ENCODE peak calls at places on chromosome 13, in seven cellular contexts. O is CD8-positive, alpha-beta T cell; Z is fibroblast of pulmonary artery; J is stimulated activated CD4-positive, alpha-beta T cell treated with anti-CD3 and anti-CD28 coated beads, Interleukin-1b, Interleukin-23, amount 100 ng/mL, for 24 hours; A is coronary artery; R is stimulated activated CD8-positive, alpha-beta memory T cell treated with anti-CD3 and anti-CD28 coated beads, Interleukin-4, amount 100 ng/mL, for 24 hours; Y is HEK293T. H is an unnamed sample.

GRCh38 chr13:33281951-33282595 is 3.5 kb downstream of the STARD13 start:
- DNase-seq in O (no peak), Z (peak), J (no peak), A (no peak), R (no peak), Y (no peak), H (no peak)

GRCh38 chr13:36787181-36787580 is 31.8 kb upstream of the RFXAP start:
- DNase-seq in O (no peak), Z (no peak), J (no peak), A (no peak), R (no peak), Y (no peak), H (no peak)

GRCh38 chr13:99206873-99207272 is 6.2 kb downstream of the UBAC2 start:
- DNase-seq in O (no peak), Z (no peak), J (no peak), A (no peak), R (no peak), Y (no peak), H (no peak)

GRCh38 chr13:27969073-27969865 is at the start of gene CDX2:
- DNase-seq in O (no peak), Z (no peak), J (no peak), A (no peak), R (no peak), Y (peak), H (no peak)

GRCh38 chr13:113159701-113160100 is 1.3 kb downstream of the PROZ start:
- DNase-seq in O (no peak), Z (no peak), J (no peak), A (no peak), R (no peak), Y (no peak), H (no peak)

GRCh38 chr13:72960114-72960513 is 98.7 kb upstream of the KLF5 start:
- DNase-seq in O (no peak), Z (no peak), J (no peak), A (no peak), R (no peak), Y (no peak), H (no peak)

GRCh38 chr13:95335667-95336066 is 34.4 kb upstream of the ABCC4 start:
- DNase-seq in O (no peak), Z (no peak), J (no peak), A (no peak), R (no peak), Y (no peak), H (no peak)

GRCh38 chr13:112510002-112510780 is 77.8 kb downstream of the TUBGCP3 start:
- DNase-seq in O (no peak), Z (peak), J (no peak), A (no peak), R (no peak), Y (peak), H (no peak)

GRCh38 chr13:45441633-45442032 is 23.1 kb upstream of the COG3 start:
- DNase-seq in O (no peak), Z (peak), J (no peak), A (no peak), R (no peak), Y (no peak), H (peak)

GRCh38 chr13:43122706-43123268 is 99.4 kb downstream of the DNAJC15 start:
- DNase-seq in O (no peak), Z (no peak), J (no peak), A (no peak), R (no peak), Y (no peak), H (no peak)

GRCh38 chr13:98784666-98785065 is 32.2 kb upstream of the SLC15A1 start:
- DNase-seq in O (no peak), Z (no peak), J (no peak), A (no peak), R (no peak), Y (no peak), H (no peak)

GRCh38 chr13:89541091-89542030 is 1806.1 kb upstream of the MIR17HG start:
- DNase-seq in O (no peak), Z (no peak), J (no peak), A (no peak), R (no peak), Y (no peak), H (no peak)

GRCh38 chr13:74867460-74867859 is 614.5 kb downstream of the TBC1D4 start:
- DNase-seq in O (no peak), Z (peak), J (no peak), A (no peak), R (no peak), Y (no peak), H (no peak)

GRCh38 chr13:29832899-29833298 is 17.5 kb downstream of the UBL3 start:
- DNase-seq in O (no peak), Z (no peak), J (no peak), A (no peak), R (no peak), Y (no peak), H (no peak)